ENCODE peak calls at places on chromosomes 12 and 14, in nine cellular contexts. One of them, this sample, is unnamed.

GRCh38 chr12:5715076-5715475 is 230.0 kb downstream of the ANO2 start:
- DNase-seq in sigmoid colon: no peak
- DNase-seq in HepG2: peak; percentile 6
- DNase-seq in H1: no peak
- DNase-seq in tibial nerve: no peak
- DNase-seq in esophagus muscularis mucosa: no peak
- DNase-seq in transverse colon: peak; percentile 46
- DNase-seq in stomach: no peak
- DNase-seq in A549: no peak
- DNase-seq in this sample: no peak

GRCh38 chr12:63103489-63104131 is 47.4 kb downstream of the AVPR1A start:
- DNase-seq in sigmoid colon: no peak
- DNase-seq in H1: no peak
- DNase-seq in HepG2: peak; percentile 15
- DNase-seq in stomach: no peak
- DNase-seq in tibial nerve: no peak
- DNase-seq in transverse colon: no peak
- DNase-seq in A549: peak; percentile 25
- DNase-seq in esophagus muscularis mucosa: no peak
- DNase-seq in this sample: no peak

GRCh38 chr14:64841772-64842490 is 37.8 kb downstream of the SPTB start:
- DNase-seq in HepG2: no peak
- DNase-seq in esophagus muscularis mucosa: no peak
- DNase-seq in stomach: no peak
- DNase-seq in H1: no peak
- DNase-seq in transverse colon: no peak
- DNase-seq in tibial nerve: no peak
- DNase-seq in A549: no peak
- DNase-seq in sigmoid colon: no peak
- DNase-seq in this sample: no peak

GRCh38 chr12:39392154-39392925 is 50.6 kb downstream of the KIF21A start:
- DNase-seq in sigmoid colon: no peak
- DNase-seq in stomach: peak; percentile 34
- DNase-seq in transverse colon: peak; percentile 15
- DNase-seq in esophagus muscularis mucosa: no peak
- DNase-seq in A549: no peak
- DNase-seq in HepG2: no peak
- DNase-seq in tibial nerve: no peak
- DNase-seq in H1: no peak
- DNase-seq in this sample: no peak

GRCh38 chr12:69672195-69672594 is 26.9 kb downstream of the BEST3 start:
- DNase-seq in transverse colon: no peak
- DNase-seq in stomach: no peak
- DNase-seq in esophagus muscularis mucosa: no peak
- DNase-seq in H1: no peak
- DNase-seq in sigmoid colon: no peak
- DNase-seq in A549: no peak
- DNase-seq in HepG2: no peak
- DNase-seq in tibial nerve: no peak
- DNase-seq in this sample: no peak

GRCh38 chr14:85534435-85534834 is 4.5 kb downstream of the FLRT2 start:
- DNase-seq in stomach: no peak
- DNase-seq in H1: no peak
- DNase-seq in transverse colon: no peak
- DNase-seq in HepG2: no peak
- DNase-seq in tibial nerve: no peak
- DNase-seq in A549: no peak
- DNase-seq in esophagus muscularis mucosa: no peak
- DNase-seq in sigmoid colon: no peak
- DNase-seq in this sample: peak; percentile 26

GRCh38 chr12:126369487-126370463 is 1304.5 kb downstream of the AACS start:
- DNase-seq in H1: no peak
- DNase-seq in stomach: no peak
- DNase-seq in HepG2: no peak
- DNase-seq in transverse colon: no peak
- DNase-seq in sigmoid colon: no peak
- DNase-seq in tibial nerve: no peak
- DNase-seq in esophagus muscularis mucosa: no peak
- DNase-seq in A549: no peak
- DNase-seq in this sample: no peak

GRCh38 chr14:66530526-66530925 is 22.6 kb downstream of the GPHN start:
- DNase-seq in stomach: no peak
- DNase-seq in H1: no peak
- DNase-seq in sigmoid colon: no peak
- DNase-seq in tibial nerve: no peak
- DNase-seq in transverse colon: peak; percentile 9
- DNase-seq in esophagus muscularis mucosa: no peak
- DNase-seq in HepG2: no peak
- DNase-seq in A549: peak; percentile 2
- DNase-seq in this sample: no peak

GRCh38 chr12:51784688-51785087 is 63.8 kb downstream of the FIGNL2 start:
- DNase-seq in HepG2: no peak
- DNase-seq in tibial nerve: no peak
- DNase-seq in A549: no peak
- DNase-seq in stomach: no peak
- DNase-seq in esophagus muscularis mucosa: no peak
- DNase-seq in transverse colon: no peak
- DNase-seq in sigmoid colon: no peak
- DNase-seq in H1: no peak
- DNase-seq in this sample: no peak

GRCh38 chr12:7907009-7907408 is 29.0 kb downstream of the SLC2A3 start:
- DNase-seq in sigmoid colon: no peak
- DNase-seq in H1: peak; percentile 49
- DNase-seq in transverse colon: peak; percentile 33
- DNase-seq in A549: peak; percentile 93
- DNase-seq in tibial nerve: peak; percentile 50
- DNase-seq in HepG2: peak; percentile 97
- DNase-seq in esophagus muscularis mucosa: no peak
- DNase-seq in stomach: peak; percentile 39
- DNase-seq in this sample: no peak

GRCh38 chr12:11540156-11540555 is 109.3 kb upstream of the ETV6 start:
- DNase-seq in esophagus muscularis mucosa: no peak
- DNase-seq in stomach: no peak
- DNase-seq in H1: no peak
- DNase-seq in tibial nerve: no peak
- DNase-seq in A549: no peak
- DNase-seq in HepG2: no peak
- DNase-seq in transverse colon: no peak
- DNase-seq in sigmoid colon: no peak
- DNase-seq in this sample: no peak

GRCh38 chr14:103547455-103547940 is 15.0 kb downstream of the BAG5 start:
- DNase-seq in transverse colon: no peak
- DNase-seq in tibial nerve: no peak
- DNase-seq in HepG2: no peak
- DNase-seq in A549: no peak
- DNase-seq in stomach: no peak
- DNase-seq in H1: no peak
- DNase-seq in sigmoid colon: no peak
- DNase-seq in esophagus muscularis mucosa: no peak
- DNase-seq in this sample: no peak

GRCh38 chr14:103545915-103546650 is 16.4 kb downstream of the BAG5 start:
- DNase-seq in H1: no peak
- DNase-seq in tibial nerve: no peak
- DNase-seq in transverse colon: peak; percentile 8
- DNase-seq in esophagus muscularis mucosa: no peak
- DNase-seq in HepG2: no peak
- DNase-seq in A549: no peak
- DNase-seq in sigmoid colon: no peak
- DNase-seq in stomach: no peak
- DNase-seq in this sample: no peak

GRCh38 chr14:103545219-103545914 is 16.4 kb downstream of the TRMT61A start:
- DNase-seq in transverse colon: no peak
- DNase-seq in sigmoid colon: peak; percentile 73
- DNase-seq in HepG2: no peak
- DNase-seq in esophagus muscularis mucosa: no peak
- DNase-seq in tibial nerve: no peak
- DNase-seq in stomach: no peak
- DNase-seq in H1: no peak
- DNase-seq in A549: no peak
- DNase-seq in this sample: peak; percentile 37

GRCh38 chr14:103547941-103548462 is 14.5 kb downstream of the BAG5 start:
- DNase-seq in sigmoid colon: no peak
- DNase-seq in esophagus muscularis mucosa: no peak
- DNase-seq in stomach: no peak
- DNase-seq in HepG2: no peak
- DNase-seq in transverse colon: no peak
- DNase-seq in H1: no peak
- DNase-seq in tibial nerve: no peak
- DNase-seq in A549: no peak
- DNase-seq in this sample: no peak

GRCh38 chr14:103546651-103547454 is 15.6 kb downstream of the BAG5 start:
- DNase-seq in A549: peak; percentile 62
- DNase-seq in stomach: peak; percentile 80
- DNase-seq in HepG2: peak; percentile 44
- DNase-seq in tibial nerve: peak; percentile 70
- DNase-seq in sigmoid colon: peak; percentile 88
- DNase-seq in transverse colon: peak; percentile 79
- DNase-seq in H1: no peak
- DNase-seq in esophagus muscularis mucosa: no peak
- DNase-seq in this sample: peak; percentile 83
- TF ChIP-seq EP300 in A549: no peak
- TF ChIP-seq EP300 in stomach: no peak
- TF ChIP-seq EP300 in HepG2: no peak
- TF ChIP-seq EP300 in tibial nerve: peak; percentile 9
- TF ChIP-seq EP300 in sigmoid colon: no peak
- TF ChIP-seq EP300 in transverse colon: no peak
- TF ChIP-seq EP300 in H1: no peak
- TF ChIP-seq EP300 in esophagus muscularis mucosa: no peak
- TF ChIP-seq EP300 in this sample: no peak

GRCh38 chr12:111276189-111276588 is 92.7 kb downstream of the PHETA1 start:
- DNase-seq in H1: no peak
- DNase-seq in transverse colon: no peak
- DNase-seq in HepG2: no peak
- DNase-seq in esophagus muscularis mucosa: no peak
- DNase-seq in A549: peak; percentile 37
- DNase-seq in sigmoid colon: no peak
- DNase-seq in tibial nerve: no peak
- DNase-seq in stomach: no peak
- DNase-seq in this sample: no peak
- TF ChIP-seq EP300 in H1: no peak
- TF ChIP-seq EP300 in transverse colon: no peak
- TF ChIP-seq EP300 in HepG2: no peak
- TF ChIP-seq EP300 in esophagus muscularis mucosa: no peak
- TF ChIP-seq EP300 in A549: no peak
- TF ChIP-seq EP300 in sigmoid colon: no peak
- TF ChIP-seq EP300 in tibial nerve: no peak
- TF ChIP-seq EP300 in stomach: no peak
- TF ChIP-seq EP300 in this sample: no peak

GRCh38 chr12:122932207-122932606 is 34.1 kb downstream of the ABCB9 start:
- DNase-seq in transverse colon: peak; percentile 56
- DNase-seq in stomach: no peak
- DNase-seq in tibial nerve: no peak
- DNase-seq in A549: no peak
- DNase-seq in esophagus muscularis mucosa: no peak
- DNase-seq in H1: no peak
- DNase-seq in sigmoid colon: no peak
- DNase-seq in HepG2: no peak
- DNase-seq in this sample: no peak

GRCh38 chr12:122934722-122935121 is 31.5 kb downstream of the ABCB9 start:
- DNase-seq in HepG2: no peak
- DNase-seq in transverse colon: no peak
- DNase-seq in stomach: no peak
- DNase-seq in esophagus muscularis mucosa: no peak
- DNase-seq in A549: no peak
- DNase-seq in sigmoid colon: no peak
- DNase-seq in H1: no peak
- DNase-seq in tibial nerve: no peak
- DNase-seq in this sample: no peak

GRCh38 chr12:122937622-122938091 is 28.6 kb downstream of the ABCB9 start:
- DNase-seq in HepG2: no peak
- DNase-seq in sigmoid colon: no peak
- DNase-seq in A549: no peak
- DNase-seq in transverse colon: no peak
- DNase-seq in H1: no peak
- DNase-seq in stomach: no peak
- DNase-seq in tibial nerve: no peak
- DNase-seq in esophagus muscularis mucosa: no peak
- DNase-seq in this sample: no peak

GRCh38 chr12:122939151-122939550 is 27.1 kb downstream of the ABCB9 start:
- DNase-seq in A549: no peak
- DNase-seq in esophagus muscularis mucosa: no peak
- DNase-seq in HepG2: no peak
- DNase-seq in transverse colon: no peak
- DNase-seq in sigmoid colon: no peak
- DNase-seq in stomach: no peak
- DNase-seq in H1: no peak
- DNase-seq in tibial nerve: no peak
- DNase-seq in this sample: no peak

GRCh38 chr12:122935318-122935717 is 30.9 kb downstream of the ABCB9 start:
- DNase-seq in esophagus muscularis mucosa: no peak
- DNase-seq in stomach: no peak
- DNase-seq in H1: no peak
- DNase-seq in sigmoid colon: no peak
- DNase-seq in tibial nerve: no peak
- DNase-seq in A549: no peak
- DNase-seq in HepG2: no peak
- DNase-seq in transverse colon: no peak
- DNase-seq in this sample: no peak
- TF ChIP-seq EP300 in esophagus muscularis mucosa: no peak
- TF ChIP-seq EP300 in stomach: no peak
- TF ChIP-seq EP300 in H1: no peak
- TF ChIP-seq EP300 in sigmoid colon: no peak
- TF ChIP-seq EP300 in tibial nerve: no peak
- TF ChIP-seq EP300 in A549: no peak
- TF ChIP-seq EP300 in HepG2: no peak
- TF ChIP-seq EP300 in transverse colon: no peak
- TF ChIP-seq EP300 in this sample: no peak

GRCh38 chr14:106842687-106843086 is 1316.3 kb downstream of the TMEM121 start:
- DNase-seq in H1: no peak
- DNase-seq in transverse colon: peak; percentile 49
- DNase-seq in sigmoid colon: no peak
- DNase-seq in tibial nerve: no peak
- DNase-seq in HepG2: peak; percentile 55
- DNase-seq in A549: peak; percentile 56
- DNase-seq in stomach: peak; percentile 46
- DNase-seq in esophagus muscularis mucosa: no peak
- DNase-seq in this sample: peak; percentile 71

GRCh38 chr14:106838991-106839769 is 1312.8 kb downstream of the TMEM121 start:
- DNase-seq in HepG2: no peak
- DNase-seq in sigmoid colon: no peak
- DNase-seq in transverse colon: no peak
- DNase-seq in A549: no peak
- DNase-seq in esophagus muscularis mucosa: no peak
- DNase-seq in H1: no peak
- DNase-seq in tibial nerve: no peak
- DNase-seq in stomach: no peak
- DNase-seq in this sample: no peak

GRCh38 chr14:106841701-106842100 is 1315.3 kb downstream of the TMEM121 start:
- DNase-seq in H1: no peak
- DNase-seq in tibial nerve: no peak
- DNase-seq in sigmoid colon: no peak
- DNase-seq in esophagus muscularis mucosa: no peak
- DNase-seq in transverse colon: no peak
- DNase-seq in A549: no peak
- DNase-seq in stomach: no peak
- DNase-seq in HepG2: no peak
- DNase-seq in this sample: no peak

GRCh38 chr14:106837870-106838269 is 1311.5 kb downstream of the TMEM121 start:
- DNase-seq in HepG2: no peak
- DNase-seq in esophagus muscularis mucosa: no peak
- DNase-seq in H1: no peak
- DNase-seq in sigmoid colon: no peak
- DNase-seq in stomach: no peak
- DNase-seq in A549: no peak
- DNase-seq in transverse colon: no peak
- DNase-seq in tibial nerve: no peak
- DNase-seq in this sample: no peak

GRCh38 chr14:106840258-106840657 is 1313.9 kb downstream of the TMEM121 start:
- DNase-seq in esophagus muscularis mucosa: no peak
- DNase-seq in A549: no peak
- DNase-seq in tibial nerve: no peak
- DNase-seq in HepG2: no peak
- DNase-seq in H1: no peak
- DNase-seq in transverse colon: no peak
- DNase-seq in sigmoid colon: no peak
- DNase-seq in stomach: no peak
- DNase-seq in this sample: no peak
- TF ChIP-seq EP300 in esophagus muscularis mucosa: no peak
- TF ChIP-seq EP300 in A549: no peak
- TF ChIP-seq EP300 in tibial nerve: no peak
- TF ChIP-seq EP300 in HepG2: no peak
- TF ChIP-seq EP300 in H1: no peak
- TF ChIP-seq EP300 in transverse colon: no peak
- TF ChIP-seq EP300 in sigmoid colon: no peak
- TF ChIP-seq EP300 in stomach: no peak
- TF ChIP-seq EP300 in this sample: no peak

This sample was measured in ovary.